ENCODE peak calls at places on chromosomes 3 and 15, in four cellular contexts. One of them, this sample, is unnamed.

GRCh38 chr3:160739079-160739478 is 17.0 kb upstream of the PPM1L start:
- DNase-seq in left ventricle myocardium inferior: peak
- DNase-seq in heart right ventricle: peak
- DNase-seq in upper lobe of right lung: no peak
- DNase-seq in this sample: no peak

GRCh38 chr3:188749010-188749617 is 422.7 kb upstream of the TPRG1 start:
- DNase-seq in left ventricle myocardium inferior: no peak
- DNase-seq in heart right ventricle: no peak
- DNase-seq in upper lobe of right lung: no peak
- DNase-seq in this sample: no peak

GRCh38 chr3:70501596-70501995 is 189.2 kb upstream of the MDFIC2 start:
- DNase-seq in left ventricle myocardium inferior: no peak
- DNase-seq in heart right ventricle: no peak
- DNase-seq in upper lobe of right lung: no peak
- DNase-seq in this sample: no peak

GRCh38 chr3:167691366-167691765 is 37.6 kb upstream of the WDR49 start:
- DNase-seq in left ventricle myocardium inferior: no peak
- DNase-seq in heart right ventricle: no peak
- DNase-seq in upper lobe of right lung: no peak
- DNase-seq in this sample: no peak

GRCh38 chr3:127820221-127820870 is 2.0 kb downstream of the MGLL start:
- DNase-seq in left ventricle myocardium inferior: no peak
- DNase-seq in heart right ventricle: no peak
- DNase-seq in upper lobe of right lung: peak
- DNase-seq in this sample: no peak

GRCh38 chr3:32176989-32177701 is 61.3 kb upstream of the CMTM8 start:
- DNase-seq in left ventricle myocardium inferior: no peak
- DNase-seq in heart right ventricle: peak
- DNase-seq in upper lobe of right lung: no peak
- DNase-seq in this sample: no peak

GRCh38 chr15:93035953-93036810 is 52.8 kb downstream of the RGMA start:
- DNase-seq in left ventricle myocardium inferior: no peak
- DNase-seq in heart right ventricle: no peak
- DNase-seq in upper lobe of right lung: peak
- DNase-seq in this sample: peak

GRCh38 chr15:44550256-44550655 is 13.3 kb downstream of the EIF3J start:
- DNase-seq in left ventricle myocardium inferior: no peak
- DNase-seq in heart right ventricle: no peak
- DNase-seq in upper lobe of right lung: no peak
- DNase-seq in this sample: no peak

GRCh38 chr3:56467108-56467507 is 1.2 kb downstream of the ERC2 start:
- DNase-seq in left ventricle myocardium inferior: peak
- DNase-seq in heart right ventricle: peak
- DNase-seq in upper lobe of right lung: peak
- DNase-seq in this sample: peak

GRCh38 chr3:152257246-152258074 is 11.3 kb upstream of the MBNL1 start:
- DNase-seq in left ventricle myocardium inferior: no peak
- DNase-seq in heart right ventricle: no peak
- DNase-seq in upper lobe of right lung: no peak
- DNase-seq in this sample: no peak

GRCh38 chr15:80823995-80824394 is 44.8 kb downstream of the CEMIP start:
- DNase-seq in left ventricle myocardium inferior: no peak
- DNase-seq in heart right ventricle: no peak
- DNase-seq in upper lobe of right lung: no peak
- DNase-seq in this sample: no peak

GRCh38 chr3:127491909-127492308 is 98.6 kb downstream of the TPRA1 start:
- DNase-seq in left ventricle myocardium inferior: no peak
- DNase-seq in heart right ventricle: no peak
- DNase-seq in upper lobe of right lung: no peak
- DNase-seq in this sample: no peak

GRCh38 chr15:62932436-62932835 is 110.1 kb upstream of the TPM1 start:
- DNase-seq in left ventricle myocardium inferior: no peak
- DNase-seq in heart right ventricle: no peak
- DNase-seq in upper lobe of right lung: no peak
- DNase-seq in this sample: no peak

GRCh38 chr3:112437146-112438022 is 61.9 kb downstream of the BTLA start:
- DNase-seq in left ventricle myocardium inferior: no peak
- DNase-seq in heart right ventricle: no peak
- DNase-seq in upper lobe of right lung: no peak
- DNase-seq in this sample: no peak

GRCh38 chr15:34297059-34297458 is 40.5 kb downstream of the SLC12A6 start:
- DNase-seq in left ventricle myocardium inferior: no peak
- DNase-seq in heart right ventricle: no peak
- DNase-seq in upper lobe of right lung: no peak
- DNase-seq in this sample: no peak

GRCh38 chr15:76056931-76057330 is 2.9 kb upstream of the TMEM266 start:
- DNase-seq in left ventricle myocardium inferior: no peak
- DNase-seq in heart right ventricle: no peak
- DNase-seq in upper lobe of right lung: no peak
- DNase-seq in this sample: no peak

GRCh38 chr3:43180027-43180426 is 74.1 kb upstream of the POMGNT2 start:
- DNase-seq in left ventricle myocardium inferior: no peak
- DNase-seq in heart right ventricle: peak
- DNase-seq in upper lobe of right lung: no peak
- DNase-seq in this sample: no peak
- H3K4me3 ChIP-seq in left ventricle myocardium inferior: no peak
- H3K4me3 ChIP-seq in heart right ventricle: no peak
- H3K4me3 ChIP-seq in upper lobe of right lung: no peak
- H3K4me3 ChIP-seq in this sample: no peak

GRCh38 chr3:172189213-172189612 is 149.8 kb downstream of the FNDC3B start:
- DNase-seq in left ventricle myocardium inferior: no peak
- DNase-seq in heart right ventricle: no peak
- DNase-seq in upper lobe of right lung: no peak
- DNase-seq in this sample: no peak

GRCh38 chr3:172192830-172193415 is 153.5 kb downstream of the FNDC3B start:
- DNase-seq in left ventricle myocardium inferior: no peak
- DNase-seq in heart right ventricle: no peak
- DNase-seq in upper lobe of right lung: no peak
- DNase-seq in this sample: no peak

GRCh38 chr3:172189987-172190603 is 150.7 kb downstream of the FNDC3B start:
- DNase-seq in left ventricle myocardium inferior: no peak
- DNase-seq in heart right ventricle: no peak
- DNase-seq in upper lobe of right lung: no peak
- DNase-seq in this sample: no peak

GRCh38 chr3:172191629-172192028 is 152.3 kb downstream of the FNDC3B start:
- DNase-seq in left ventricle myocardium inferior: no peak
- DNase-seq in heart right ventricle: no peak
- DNase-seq in upper lobe of right lung: no peak
- DNase-seq in this sample: no peak

DNA sequence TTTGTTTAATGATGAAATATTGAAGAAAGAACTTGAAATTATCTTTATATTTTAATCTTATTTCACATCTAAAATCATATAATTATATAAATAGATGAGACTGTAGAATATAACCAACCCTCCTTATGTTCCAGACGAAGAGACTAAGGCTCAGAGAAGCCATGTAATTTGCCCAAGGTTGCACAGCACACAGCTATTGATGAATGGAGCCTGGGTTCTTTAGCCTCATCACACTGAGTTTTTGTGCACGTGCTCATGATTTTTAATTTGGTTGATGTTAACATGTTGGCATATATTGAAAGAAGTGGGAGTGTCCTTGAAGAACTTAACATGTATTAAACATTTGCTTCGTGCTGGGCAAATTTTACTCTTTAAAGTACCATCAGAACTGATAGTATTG is 151.6 kb downstream of the FNDC3B start:
- DNase-seq in left ventricle myocardium inferior: no peak
- DNase-seq in heart right ventricle: no peak
- DNase-seq in upper lobe of right lung: no peak
- DNase-seq in this sample: no peak
- H3K27ac ChIP-seq in left ventricle myocardium inferior: no peak
- H3K27ac ChIP-seq in heart right ventricle: no peak
- H3K27ac ChIP-seq in upper lobe of right lung: no peak
- H3K27ac ChIP-seq in this sample: no peak

GRCh38 chr3:46668591-46668990 is 24.9 kb downstream of the ALS2CL start:
- DNase-seq in left ventricle myocardium inferior: no peak
- DNase-seq in heart right ventricle: no peak
- DNase-seq in upper lobe of right lung: peak
- DNase-seq in this sample: no peak
- TF ChIP-seq CTCF in left ventricle myocardium inferior: no peak
- TF ChIP-seq CTCF in heart right ventricle: no peak
- TF ChIP-seq CTCF in upper lobe of right lung: no peak
- TF ChIP-seq CTCF in this sample: no peak

DNA sequence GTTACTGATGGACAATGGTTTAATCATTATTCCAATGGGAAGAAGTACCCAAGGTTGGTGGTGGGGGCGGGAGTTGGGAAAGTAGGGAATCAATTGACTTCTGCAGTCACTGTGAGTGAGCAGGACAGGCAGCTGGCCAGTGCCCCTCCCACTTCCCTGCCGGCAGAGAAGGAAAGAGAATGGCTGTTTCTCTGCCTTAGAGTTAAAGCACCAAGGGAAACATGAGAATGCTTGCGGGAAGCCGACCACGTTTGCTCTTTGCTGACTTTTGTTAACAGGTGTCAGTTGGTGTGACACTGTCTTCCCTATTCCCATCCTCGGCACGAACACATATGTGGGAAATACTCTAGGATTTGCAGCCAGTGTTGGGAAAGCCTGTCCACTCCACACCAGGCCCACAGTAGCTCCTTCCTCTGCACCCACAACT is 33.5 kb upstream of the MFSD1 start:
- DNase-seq in left ventricle myocardium inferior: peak
- DNase-seq in heart right ventricle: peak
- DNase-seq in upper lobe of right lung: peak
- DNase-seq in this sample: no peak
- H3K4me3 ChIP-seq in left ventricle myocardium inferior: peak
- H3K4me3 ChIP-seq in heart right ventricle: peak
- H3K4me3 ChIP-seq in upper lobe of right lung: no peak
- H3K4me3 ChIP-seq in this sample: no peak

GRCh38 chr15:38647683-38648082 is 83.1 kb upstream of the RASGRP1 start:
- DNase-seq in left ventricle myocardium inferior: no peak
- DNase-seq in heart right ventricle: no peak
- DNase-seq in upper lobe of right lung: no peak
- DNase-seq in this sample: no peak
- H3K27ac ChIP-seq in left ventricle myocardium inferior: no peak
- H3K27ac ChIP-seq in heart right ventricle: no peak
- H3K27ac ChIP-seq in upper lobe of right lung: no peak
- H3K27ac ChIP-seq in this sample: no peak

DNA sequence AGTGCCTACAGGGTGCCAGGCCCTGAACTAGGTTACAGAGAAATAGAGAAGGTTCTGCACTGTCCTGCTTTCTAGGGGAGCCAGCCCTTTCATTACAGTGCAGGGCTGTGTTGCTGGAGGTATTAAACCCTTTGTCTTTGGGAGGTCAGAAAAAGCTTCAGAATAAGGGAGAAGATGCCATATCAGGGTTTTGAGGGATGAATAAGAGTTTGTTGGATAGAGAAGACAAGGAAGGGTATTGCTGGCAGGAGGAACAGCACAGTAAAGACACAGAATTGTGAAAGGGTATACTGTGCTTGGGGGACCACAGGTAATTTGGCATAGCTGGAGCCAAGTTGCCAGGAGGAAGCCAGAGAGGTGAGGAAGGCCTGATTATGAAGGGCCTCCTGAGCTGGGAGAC is 23.0 kb downstream of the NOX5 start:
- DNase-seq in left ventricle myocardium inferior: no peak
- DNase-seq in heart right ventricle: no peak
- DNase-seq in upper lobe of right lung: no peak
- DNase-seq in this sample: no peak
- TF ChIP-seq CTCF in left ventricle myocardium inferior: no peak
- TF ChIP-seq CTCF in heart right ventricle: no peak
- TF ChIP-seq CTCF in upper lobe of right lung: no peak
- TF ChIP-seq CTCF in this sample: no peak

DNA sequence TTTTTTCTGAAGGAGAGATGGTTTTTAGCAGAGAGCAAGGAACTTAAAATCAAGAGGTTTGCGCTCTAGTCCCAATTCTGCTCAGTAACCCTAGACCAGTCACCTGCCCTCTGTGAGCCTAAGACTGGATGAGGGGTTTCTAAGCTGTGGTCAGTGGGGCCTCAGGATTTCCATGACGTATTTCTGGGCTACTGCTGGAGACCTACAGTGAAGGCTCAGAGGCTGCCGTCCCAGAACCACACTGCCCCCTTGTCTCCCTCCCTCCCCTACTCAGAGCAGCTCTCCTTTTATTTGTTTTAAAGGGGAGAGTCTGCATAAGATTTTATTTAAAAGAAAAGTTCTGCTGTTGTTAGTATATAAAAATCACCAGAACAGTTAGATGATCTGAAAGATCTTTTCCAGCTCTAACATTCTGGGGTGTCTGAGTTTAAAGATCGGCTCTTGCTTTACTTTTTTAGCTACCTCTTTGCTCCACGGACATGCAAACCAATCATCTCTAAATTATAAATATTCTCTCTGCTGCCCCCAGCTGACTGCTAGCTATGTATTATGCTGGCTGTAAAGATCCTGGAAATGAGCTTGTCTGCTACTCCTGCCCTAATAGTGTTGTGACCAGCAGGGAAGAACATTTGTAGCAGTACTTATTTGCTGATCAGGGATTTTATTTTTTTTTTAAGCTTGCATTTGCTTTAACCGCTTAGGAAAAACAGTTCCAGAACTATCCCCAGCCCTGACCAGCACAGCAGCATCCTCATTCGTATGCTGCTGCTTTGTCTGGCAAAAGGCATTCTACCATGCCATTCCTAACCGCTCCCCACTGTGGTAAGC is 28.6 kb upstream of the NDUFB4 start:
- DNase-seq in left ventricle myocardium inferior: no peak
- DNase-seq in heart right ventricle: no peak
- DNase-seq in upper lobe of right lung: no peak
- DNase-seq in this sample: no peak
- H3K4me3 ChIP-seq in left ventricle myocardium inferior: peak
- H3K4me3 ChIP-seq in heart right ventricle: peak
- H3K4me3 ChIP-seq in upper lobe of right lung: peak
- H3K4me3 ChIP-seq in this sample: peak

This sample was measured in dorsolateral prefrontal cortex.